ENCODE peak calls at places on chromosome 20, in six cellular contexts. I is HFF-Myc, S is vagina, T is cardiac muscle cell, P is HFFc6, L is MCF 10A. V is an unnamed sample.

GRCh38 chr20:48440916-48441315 is 386.9 kb downstream of the PREX1 start:
- DNase-seq in I (no peak), S (no peak), T (no peak), P (no peak), L (no peak), V (no peak)

GRCh38 chr20:36805396-36805795 is 31.8 kb upstream of the DSN1 start:
- DNase-seq in I (no peak), S (no peak), T (no peak), P (no peak), L (no peak), V (no peak)

GRCh38 chr20:22352019-22352418 is 232.4 kb downstream of the FOXA2 start:
- DNase-seq in I (no peak), S (no peak), T (no peak), P (no peak), L (no peak), V (no peak)

GRCh38 chr20:24735263-24735662 is 213.8 kb upstream of the CST7 start:
- DNase-seq in I (no peak), S (no peak), T (peak), P (no peak), L (no peak), V (no peak)

GRCh38 chr20:51609251-51609650 is 66.7 kb upstream of the NFATC2 start:
- DNase-seq in I (no peak), S (no peak), T (no peak), P (no peak), L (no peak), V (no peak)

GRCh38 chr20:24936526-24937407 is 12.3 kb upstream of the CST7 start:
- DNase-seq in I (no peak), S (peak), T (no peak), P (no peak), L (no peak), V (no peak)

GRCh38 chr20:19205999-19206398 is 6.4 kb upstream of the SLC24A3 start:
- DNase-seq in I (peak), S (no peak), T (peak), P (peak), L (peak), V (peak)

GRCh38 chr20:20933559-20933958 is 172.6 kb downstream of the LINC00237 start:
- DNase-seq in I (no peak), S (peak), T (no peak), P (no peak), L (no peak), V (no peak)

GRCh38 chr20:61874421-61875068 is 191.1 kb downstream of the TAF4 start:
- DNase-seq in I (no peak), S (no peak), T (no peak), P (no peak), L (peak), V (no peak)

GRCh38 chr20:2671977-2672376 is 8.0 kb upstream of the IDH3B start:
- DNase-seq in I (no peak), S (no peak), T (no peak), P (no peak), L (no peak), V (no peak)

GRCh38 chr20:38864662-38865061 is 59.2 kb downstream of the PPP1R16B start:
- DNase-seq in I (no peak), S (no peak), T (no peak), P (no peak), L (no peak), V (no peak)

GRCh38 chr20:47357296-47358051 is 975 bp upstream of the ZMYND8 start:
- DNase-seq in I (peak), S (no peak), T (peak), P (peak), L (peak), V (peak)

GRCh38 chr20:51335329-51335841 is 207.1 kb downstream of the NFATC2 start:
- DNase-seq in I (peak), S (no peak), T (peak), P (peak), L (peak), V (no peak)

DNA sequence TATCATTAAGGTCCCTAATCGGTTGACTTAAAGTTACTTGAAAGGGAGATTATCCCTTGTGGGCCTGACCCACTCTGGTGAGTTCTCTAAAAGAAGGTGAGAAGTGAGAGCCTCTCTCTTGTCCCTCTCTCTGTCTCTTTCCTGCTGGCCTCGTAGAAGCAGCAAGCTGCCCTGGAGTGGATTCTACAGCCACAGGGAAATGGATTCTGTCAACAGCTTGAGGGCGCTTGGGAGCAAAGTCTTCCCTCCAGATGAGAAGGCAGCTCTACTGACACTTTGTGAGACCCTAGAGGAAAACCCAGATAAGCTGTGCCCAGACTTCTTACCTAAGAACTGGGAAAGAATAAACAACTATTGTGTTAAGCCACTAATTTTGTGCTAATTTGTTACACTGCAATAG is 40.0 kb downstream of the ANKRD60 start:
- DNase-seq in I (no peak), S (no peak), T (no peak), P (no peak), L (no peak), V (no peak)
- TF ChIP-seq CTCF in I (no peak), S (no peak), T (no peak), P (no peak), L (no peak), V (no peak)

DNA sequence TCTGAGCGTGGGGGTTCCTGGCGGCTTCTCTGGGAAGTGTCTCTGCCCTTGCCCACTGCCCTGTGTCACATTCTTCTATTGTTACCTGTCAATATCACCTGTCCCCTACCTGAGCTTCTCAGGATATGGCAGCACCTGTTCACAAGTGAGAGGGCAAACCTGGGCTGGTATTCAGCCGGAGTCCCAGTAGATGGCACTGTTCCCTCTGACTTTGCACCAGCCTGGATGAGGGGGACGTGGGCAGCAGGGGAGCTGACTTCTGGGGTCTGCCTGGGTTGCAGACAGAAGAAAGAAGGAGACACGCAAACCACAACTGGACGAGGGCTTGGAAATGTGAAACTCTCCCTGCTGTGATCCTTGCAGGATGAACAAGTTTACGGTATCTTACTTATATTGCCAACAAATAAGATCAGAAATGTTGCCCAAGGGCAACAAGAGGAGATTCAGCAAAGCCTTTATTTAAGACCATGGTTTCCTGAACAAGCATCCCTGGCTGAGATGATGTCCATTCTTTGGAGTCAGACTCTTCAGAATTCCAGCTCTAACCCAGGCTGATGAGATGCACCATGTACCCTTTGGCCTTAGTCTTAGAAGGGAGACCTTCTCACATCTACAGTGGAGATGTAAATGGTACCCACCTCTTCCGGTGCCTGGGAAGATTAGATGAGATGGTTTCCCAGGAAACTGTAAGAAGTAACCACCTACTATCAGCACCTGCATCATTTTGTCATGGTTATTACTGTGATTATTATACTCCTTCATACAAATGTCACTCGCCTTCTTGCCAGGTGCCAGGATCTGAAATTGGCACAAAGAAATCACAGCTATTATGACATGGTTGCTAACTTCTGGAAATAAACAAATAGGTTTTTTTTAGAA is 400.0 kb upstream of the CDH4 start:
- DNase-seq in I (no peak), S (no peak), T (no peak), P (no peak), L (peak), V (no peak)
- TF ChIP-seq CTCF in I (peak), S (no peak), T (no peak), P (peak), L (peak), V (no peak)

GRCh38 chr20:53201588-53201987 is 229.4 kb downstream of the TSHZ2 start:
- DNase-seq in I (no peak), S (no peak), T (no peak), P (no peak), L (no peak), V (no peak)
- TF ChIP-seq CTCF in I (no peak), S (no peak), T (no peak), P (no peak), L (no peak), V (no peak)

DNA sequence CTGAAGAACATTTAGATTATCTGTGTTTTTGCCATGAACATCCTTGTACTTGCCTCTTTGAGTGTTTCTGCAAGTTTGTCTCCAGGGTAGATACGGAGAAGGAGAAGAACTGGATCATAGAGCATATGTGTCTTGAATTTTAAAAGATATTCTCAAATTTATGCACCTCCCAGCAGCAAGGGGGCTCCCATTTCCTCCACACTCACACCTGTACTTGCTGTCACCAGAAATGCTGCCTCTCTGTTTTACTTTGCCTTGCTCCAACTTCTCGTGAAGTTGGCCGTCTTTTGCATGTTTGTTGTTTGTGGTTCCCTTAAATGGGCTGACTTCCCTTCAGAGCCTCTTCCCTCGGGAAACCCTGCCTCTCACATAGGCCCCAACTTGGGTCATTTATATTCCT is 171.0 kb downstream of the TFAP2C start:
- DNase-seq in I (no peak), S (no peak), T (no peak), P (no peak), L (no peak), V (no peak)
- TF ChIP-seq CTCF in I (no peak), S (no peak), T (no peak), P (no peak), L (no peak), V (no peak)

GRCh38 chr20:41398408-41398807 is 31.8 kb upstream of the EMILIN3 start:
- DNase-seq in I (no peak), S (no peak), T (peak), P (no peak), L (no peak), V (no peak)
- TF ChIP-seq CTCF in I (no peak), S (no peak), T (no peak), P (no peak), L (no peak), V (no peak)

GRCh38 chr20:33267691-33268090 is 15.3 kb upstream of the BPIFB1 start:
- DNase-seq in I (no peak), S (no peak), T (no peak), P (no peak), L (no peak), V (no peak)

GRCh38 chr20:33259371-33259770 is 23.6 kb downstream of the BPIFA1 start:
- DNase-seq in I (no peak), S (no peak), T (no peak), P (no peak), L (no peak), V (no peak)

GRCh38 chr20:33261465-33261864 is 21.5 kb upstream of the BPIFB1 start:
- DNase-seq in I (no peak), S (no peak), T (no peak), P (no peak), L (no peak), V (no peak)

GRCh38 chr20:33263784-33264183 is 19.2 kb upstream of the BPIFB1 start:
- DNase-seq in I (no peak), S (no peak), T (no peak), P (no peak), L (no peak), V (no peak)

GRCh38 chr20:33262658-33263065 is 20.4 kb upstream of the BPIFB1 start:
- DNase-seq in I (peak), S (no peak), T (peak), P (peak), L (peak), V (no peak)
- TF ChIP-seq CTCF in I (peak), S (no peak), T (peak), P (peak), L (peak), V (no peak)

GRCh38 chr20:34956041-34956458 is 382 bp downstream of the MYH7B start:
- DNase-seq in I (no peak), S (no peak), T (no peak), P (no peak), L (no peak), V (no peak)
- TF ChIP-seq CTCF in I (no peak), S (no peak), T (no peak), P (peak), L (no peak), V (no peak)

DNA sequence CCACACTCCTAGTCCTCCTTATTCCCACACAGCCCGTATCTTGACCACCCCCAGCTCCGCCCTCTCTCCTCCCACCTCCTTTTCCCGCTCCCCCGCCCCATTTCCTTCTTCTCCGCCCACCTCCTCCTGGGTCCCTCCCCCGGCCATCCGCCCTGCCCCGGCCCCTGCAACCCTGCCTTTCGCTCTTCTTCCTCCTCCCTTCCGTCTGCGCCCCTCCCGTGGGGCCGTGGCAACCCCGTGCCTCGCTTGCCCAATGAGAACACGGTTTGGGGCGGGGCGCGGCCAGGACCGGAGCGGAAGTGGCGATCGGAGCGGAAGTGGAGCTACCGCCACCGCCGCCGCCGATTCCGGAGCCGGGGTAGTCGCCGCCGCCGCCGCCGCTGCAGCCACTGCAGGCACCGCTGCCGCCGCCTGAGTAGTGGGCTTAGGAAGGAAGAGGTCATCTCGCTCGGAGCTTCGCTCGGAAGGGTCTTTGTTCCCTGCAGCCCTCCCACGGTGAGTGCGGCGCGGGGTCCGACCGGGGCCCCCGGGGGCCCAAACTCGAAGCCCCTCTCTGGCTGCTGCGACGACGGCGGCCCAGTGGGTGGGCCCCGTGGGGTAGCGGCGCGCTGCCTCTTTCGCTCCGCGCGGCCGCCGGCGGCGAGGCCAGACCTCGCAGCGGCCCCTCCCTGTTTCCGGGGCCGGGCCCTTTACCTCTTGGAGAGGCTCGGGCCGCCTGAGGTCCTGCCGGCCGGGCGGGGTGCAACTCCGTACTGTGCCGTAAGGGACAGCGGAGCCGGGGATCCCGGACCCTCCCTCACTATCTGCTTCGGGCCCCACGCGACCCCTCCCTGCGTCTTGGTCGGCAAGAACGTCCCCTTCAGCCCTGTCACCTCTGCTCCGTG is at the start of gene YWHAB:
- DNase-seq in I (peak), S (no peak), T (peak), P (peak), L (peak), V (peak)
- TF ChIP-seq CTCF in I (no peak), S (no peak), T (no peak), P (peak), L (no peak), V (no peak)

V was measured in activated B cell treated with CpG ODN at 0.5 μM for 24 hours.